ENCODE peak calls at places on chromosomes 2 and 18, in seven cellular contexts. O, N, G, L, E, D and I are unnamed samples.

GRCh38 chr2:241882090-241882625 is 12.6 kb downstream of the RTP5 start:
- DNase-seq in O (no peak), N (no peak), G (no peak), L (peak), E (no peak), D (peak), I (peak)

GRCh38 chr2:28606986-28607441 is 111.2 kb downstream of the PLB1 start:
- DNase-seq in O (no peak), N (no peak), G (peak), L (peak), E (peak), D (no peak), I (peak)

GRCh38 chr2:99088017-99088416 is 53.5 kb upstream of the C2orf15 start:
- DNase-seq in O (no peak), N (no peak), G (no peak), L (no peak), E (no peak), D (no peak), I (no peak)

GRCh38 chr2:164054651-164055050 is 318.8 kb upstream of the FIGN start:
- DNase-seq in O (no peak), N (no peak), G (no peak), L (no peak), E (no peak), D (no peak), I (no peak)

GRCh38 chr2:108938069-108938710 is 50.8 kb downstream of the EDAR start:
- DNase-seq in O (no peak), N (no peak), G (no peak), L (no peak), E (no peak), D (no peak), I (no peak)

GRCh38 chr2:34104601-34105000 is 505.5 kb upstream of the FAM98A start:
- DNase-seq in O (no peak), N (no peak), G (no peak), L (no peak), E (no peak), D (no peak), I (no peak)

GRCh38 chr2:57759131-57759530 is 287.5 kb upstream of the VRK2 start:
- DNase-seq in O (no peak), N (no peak), G (no peak), L (peak), E (no peak), D (no peak), I (no peak)

GRCh38 chr18:22032392-22032961 is 136.9 kb upstream of the GATA6 start:
- DNase-seq in O (peak), N (peak), G (no peak), L (no peak), E (peak), D (peak), I (peak)

GRCh38 chr2:9474361-9475117 is at the start of gene IAH1:
- DNase-seq in O (peak), N (peak), G (no peak), L (peak), E (peak), D (peak), I (peak)

GRCh38 chr2:101759162-101759561 is 61.7 kb downstream of the MAP4K4 start:
- DNase-seq in O (no peak), N (peak), G (no peak), L (no peak), E (peak), D (peak), I (peak)

GRCh38 chr2:203842373-203842772 is 25.2 kb upstream of the CTLA4 start:
- DNase-seq in O (no peak), N (no peak), G (no peak), L (no peak), E (no peak), D (no peak), I (no peak)

GRCh38 chr18:26480897-26481795 is 67.2 kb downstream of the KCTD1 start:
- DNase-seq in O (peak), N (peak), G (no peak), L (peak), E (peak), D (peak), I (peak)

GRCh38 chr18:903703-904102 is 968 bp upstream of the ADCYAP1 start:
- DNase-seq in O (peak), N (peak), G (no peak), L (peak), E (peak), D (peak), I (peak)

GRCh38 chr2:160278889-160279196 is 78.8 kb upstream of the ITGB6 start:
- DNase-seq in O (peak), N (peak), G (no peak), L (peak), E (peak), D (no peak), I (peak)

GRCh38 chr2:7430421-7430868 is 513.2 kb downstream of the RNF144A start:
- DNase-seq in O (no peak), N (no peak), G (no peak), L (no peak), E (no peak), D (no peak), I (no peak)

GRCh38 chr2:19102696-19103403 is 255.6 kb downstream of the OSR1 start:
- DNase-seq in O (no peak), N (no peak), G (no peak), L (no peak), E (no peak), D (no peak), I (no peak)

GRCh38 chr2:218285604-218286003 is 6.7 kb downstream of the TMBIM1 start:
- DNase-seq in O (no peak), N (peak), G (no peak), L (no peak), E (no peak), D (no peak), I (peak)

GRCh38 chr2:120892271-120892966 is 156.8 kb downstream of the GLI2 start:
- DNase-seq in O (no peak), N (no peak), G (peak), L (no peak), E (no peak), D (no peak), I (no peak)

GRCh38 chr2:134410831-134411231 is 157.0 kb downstream of the MGAT5 start:
- DNase-seq in O (no peak), N (peak), G (no peak), L (no peak), E (no peak), D (no peak), I (peak)

GRCh38 chr18:35185771-35186170 is 55.1 kb upstream of the ZNF397 start:
- DNase-seq in O (no peak), N (peak), G (no peak), L (no peak), E (no peak), D (no peak), I (no peak)

GRCh38 chr2:64748561-64748960 is 94.8 kb upstream of the SERTAD2 start:
- DNase-seq in O (no peak), N (no peak), G (no peak), L (no peak), E (no peak), D (no peak), I (no peak)

GRCh38 chr2:64582774-64583340 is 58.7 kb downstream of the AFTPH start:
- DNase-seq in O (no peak), N (no peak), G (no peak), L (no peak), E (no peak), D (no peak), I (no peak)

GRCh38 chr2:177147093-177147694 is 65.4 kb upstream of the HNRNPA3 start:
- DNase-seq in O (peak), N (peak), G (no peak), L (peak), E (peak), D (peak), I (peak)

GRCh38 chr18:27008575-27008974 is 143.1 kb upstream of the AQP4 start:
- DNase-seq in O (no peak), N (no peak), G (no peak), L (no peak), E (no peak), D (no peak), I (no peak)

GRCh38 chr2:96534701-96535181 is 1.8 kb upstream of the ARID5A start:
- DNase-seq in O (no peak), N (no peak), G (no peak), L (no peak), E (no peak), D (no peak), I (peak)

GRCh38 chr18:36759167-36759776 is 69.5 kb downstream of the TPGS2 start:
- DNase-seq in O (no peak), N (no peak), G (no peak), L (peak), E (no peak), D (no peak), I (no peak)

GRCh38 chr2:179376881-179377280 is 112.2 kb upstream of the SESTD1 start:
- DNase-seq in O (no peak), N (no peak), G (no peak), L (no peak), E (no peak), D (no peak), I (peak)

GRCh38 chr2:240111253-240111652 is 24.9 kb downstream of the COPS9 start:
- DNase-seq in O (no peak), N (peak), G (no peak), L (peak), E (no peak), D (no peak), I (peak)

GRCh38 chr2:236668531-236668969 is 98.9 kb downstream of the ACKR3 start:
- DNase-seq in O (no peak), N (no peak), G (no peak), L (no peak), E (no peak), D (no peak), I (no peak)

GRCh38 chr2:96356889-96357288 is 21.3 kb downstream of the NCAPH start:
- DNase-seq in O (no peak), N (no peak), G (no peak), L (no peak), E (no peak), D (no peak), I (no peak)